ENCODE peak calls at places on chromosome 12, in four cellular contexts. Z, G, N and F are unnamed samples.

GRCh38 chr12:131102991-131103609 is 149.4 kb downstream of the ADGRD1 start:
- DNase-seq in N (no peak), Z (no peak), G (peak), F (no peak)

GRCh38 chr12:96368233-96368632 is 32.0 kb downstream of the CDK17 start:
- DNase-seq in Z (no peak), N (no peak), G (no peak), F (no peak)

GRCh38 chr12:47020211-47020821 is 59.1 kb upstream of the PCED1B start:
- DNase-seq in G (no peak), N (no peak), Z (no peak), F (no peak)

GRCh38 chr12:80778005-80778541 is 61.4 kb downstream of the MYF5 start:
- DNase-seq in G (no peak), Z (peak), N (peak), F (peak)

GRCh38 chr12:51536159-51536558 is 54.9 kb upstream of the SCN8A start:
- DNase-seq in G (no peak), Z (no peak), N (no peak), F (no peak)

GRCh38 chr12:7439579-7440505 is 4.1 kb downstream of the CD163L1 start:
- DNase-seq in G (peak), N (no peak), Z (no peak), F (peak)

GRCh38 chr12:66132408-66132807 is 1.9 kb upstream of the LLPH start:
- DNase-seq in G (no peak), N (peak), Z (no peak), F (no peak)

GRCh38 chr12:106290666-106291065 is 11.9 kb upstream of the TCP11L2 start:
- DNase-seq in N (no peak), G (no peak), Z (no peak), F (no peak)

GRCh38 chr12:28346567-28346966 is 156.3 kb downstream of the CCDC91 start:
- DNase-seq in N (no peak), G (no peak), Z (no peak), F (no peak)

GRCh38 chr12:4745249-4745648 is 25.0 kb downstream of the GALNT8 start:
- DNase-seq in N (no peak), G (no peak), Z (no peak), F (no peak)

GRCh38 chr12:128607606-128608005 is 216.2 kb downstream of the SLC15A4 start:
- DNase-seq in N (no peak), Z (no peak), G (no peak), F (no peak)

GRCh38 chr12:96194901-96195844 is 998 bp downstream of the ELK3 start:
- DNase-seq in Z (peak), N (no peak), G (peak), F (peak)

GRCh38 chr12:11729008-11729407 is 79.5 kb downstream of the ETV6 start:
- DNase-seq in Z (no peak), G (no peak), N (no peak), F (no peak)

GRCh38 chr12:95736631-95737030 is 53.9 kb downstream of the NTN4 start:
- DNase-seq in Z (no peak), G (no peak), N (no peak), F (no peak)

GRCh38 chr12:30884804-30885203 is 41.7 kb upstream of the TSPAN11 start:
- DNase-seq in Z (no peak), G (no peak), N (no peak), F (no peak)

GRCh38 chr12:107501681-107502080 is 183.9 kb upstream of the PWP1 start:
- DNase-seq in G (no peak), Z (no peak), N (no peak), F (no peak)

GRCh38 chr12:16389594-16389993 is 42.1 kb downstream of the MGST1 start:
- DNase-seq in N (no peak), G (no peak), Z (no peak), F (no peak)

GRCh38 chr12:10584415-10584814 is 29.0 kb downstream of the MAGOHB start:
- DNase-seq in N (no peak), G (no peak), Z (no peak), F (no peak)

GRCh38 chr12:127260959-127261358 is 1006.0 kb upstream of the TMEM132C start:
- DNase-seq in N (no peak), Z (no peak), G (no peak), F (no peak)

GRCh38 chr12:55072093-55072492 is 52.3 kb downstream of the NEUROD4 start:
- DNase-seq in G (peak), Z (no peak), N (peak), F (no peak)

GRCh38 chr12:108587826-108588225 is 10.1 kb downstream of the TMEM119 start:
- DNase-seq in G (no peak), Z (no peak), N (no peak), F (no peak)

GRCh38 chr12:71999795-72000194 is 61.1 kb downstream of the TPH2 start:
- DNase-seq in G (no peak), N (no peak), Z (no peak), F (no peak)

GRCh38 chr12:4900327-4900726 is 9.4 kb upstream of the KCNA1 start:
- DNase-seq in N (no peak), G (no peak), Z (no peak), F (no peak)

GRCh38 chr12:74747305-74747704 is 209.7 kb downstream of the ATXN7L3B start:
- DNase-seq in G (no peak), N (no peak), Z (no peak), F (no peak)

GRCh38 chr12:41419151-41419893 is 231.2 kb downstream of the PDZRN4 start:
- DNase-seq in Z (no peak), N (no peak), G (no peak), F (no peak)

GRCh38 chr12:33605776-33606175 is 166.2 kb upstream of the SYT10 start:
- DNase-seq in G (no peak), N (peak), Z (no peak), F (no peak)

GRCh38 chr12:111873113-111873512 is 31.1 kb downstream of the MAPKAPK5 start:
- DNase-seq in G (no peak), N (no peak), Z (no peak), F (no peak)

GRCh38 chr12:6226701-6227096 is 26.5 kb downstream of the CD9 start:
- DNase-seq in N (no peak), G (no peak), Z (no peak), F (no peak)

GRCh38 chr12:4742421-4742970 is 22.3 kb downstream of the GALNT8 start:
- DNase-seq in Z (no peak), N (no peak), G (no peak), F (no peak)

GRCh38 chr12:52372216-52373154 is 5.2 kb upstream of the KRT85 start:
- DNase-seq in N (peak), G (peak), Z (no peak), F (peak)

DNA sequence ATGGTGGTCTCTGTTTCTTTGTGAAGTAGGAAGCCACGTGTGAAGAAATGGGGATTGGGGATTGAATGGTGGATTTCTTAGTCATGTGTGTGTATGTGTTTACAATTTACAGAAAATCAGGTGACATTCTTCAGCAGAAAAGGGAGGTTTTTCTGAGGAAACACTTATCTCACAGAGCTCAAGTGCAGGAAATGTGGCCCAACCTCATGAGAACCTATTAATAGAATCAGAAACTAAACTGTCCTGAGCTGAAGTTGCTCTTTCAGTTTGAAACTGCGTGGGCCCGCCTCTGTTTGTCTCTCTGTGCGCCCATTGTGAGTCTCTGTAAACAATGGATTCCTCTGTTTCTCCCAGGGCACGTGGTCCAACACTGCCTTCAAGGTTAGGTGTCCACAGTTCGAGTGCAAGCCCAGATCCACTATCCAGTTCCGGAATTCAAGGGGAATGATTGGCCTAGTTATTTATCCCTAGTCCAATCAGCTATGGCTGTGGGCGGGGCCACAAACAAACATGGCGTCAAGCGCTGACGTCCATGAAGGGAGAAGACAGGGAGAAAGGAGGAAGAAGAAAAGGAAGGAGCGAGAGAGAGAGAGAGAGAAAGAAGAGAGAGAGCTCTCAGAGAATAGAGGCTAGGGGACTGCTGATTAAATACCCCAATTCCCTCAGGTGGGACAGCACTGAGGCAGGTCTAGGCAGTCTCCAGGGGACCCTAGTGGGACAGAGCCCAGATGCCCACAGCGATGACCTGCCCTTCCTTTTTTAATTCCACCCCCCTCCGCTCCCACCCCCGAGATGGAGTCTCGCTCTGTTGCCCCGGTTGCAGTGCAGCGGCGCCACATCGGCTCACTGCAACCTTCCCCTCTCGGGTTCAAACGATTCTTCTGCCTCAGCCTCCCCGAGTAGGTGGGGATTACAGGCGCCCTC is 31.4 kb upstream of the C12orf76 start:
- DNase-seq in Z (peak), G (no peak), N (peak), F (no peak)
- TF ChIP-seq SP1 in Z (peak), G (no peak), N (peak), F (no peak)

DNA sequence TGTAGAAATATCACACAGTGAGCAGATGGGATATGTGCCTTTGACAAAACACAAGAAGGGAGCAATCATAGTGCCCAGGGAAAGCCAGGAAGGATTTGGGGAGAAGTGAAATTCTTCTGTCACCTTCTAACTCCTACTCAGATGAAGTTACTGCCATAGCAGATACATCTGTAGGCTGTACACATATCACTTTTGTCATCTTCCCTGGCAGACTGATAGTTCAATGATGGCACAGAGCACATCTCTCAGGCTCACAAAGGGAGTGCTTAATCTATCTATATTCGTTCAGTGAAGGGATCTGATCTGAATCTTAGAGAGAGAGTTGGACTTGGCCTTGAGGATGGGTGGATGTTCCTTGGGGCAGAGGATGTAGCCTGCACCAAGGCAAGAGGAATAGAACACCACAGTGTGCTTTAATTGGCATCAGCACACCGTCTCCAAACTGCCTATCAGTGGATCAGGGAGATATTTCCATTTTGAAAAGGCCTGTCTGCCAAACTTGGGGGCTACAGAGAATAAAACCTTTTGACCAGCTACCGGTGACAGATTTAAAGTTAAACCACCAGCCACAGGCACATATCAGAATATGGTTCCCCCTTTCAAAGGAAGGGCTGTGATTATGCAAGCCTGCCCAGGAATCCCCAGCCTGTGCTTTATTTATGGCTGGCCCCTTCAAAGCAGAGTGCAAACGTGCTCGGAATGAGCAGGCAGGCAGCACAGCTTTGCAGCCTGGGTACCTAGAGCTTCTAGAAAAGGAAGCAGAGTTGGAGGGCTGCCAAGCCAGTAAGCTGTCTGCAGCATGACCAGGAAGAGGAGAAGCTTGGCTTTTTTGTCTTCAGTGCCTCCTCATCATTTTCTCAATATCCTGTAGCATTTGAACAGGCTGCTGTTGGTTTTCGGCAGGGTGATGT is 165.5 kb upstream of the DYRK2 start:
- DNase-seq in N (no peak), Z (peak), G (no peak), F (no peak)
- TF ChIP-seq SUZ12 in N (no peak), Z (no peak), G (no peak), F (no peak)

GRCh38 chr12:124740691-124741137 is 123.0 kb downstream of the SCARB1 start:
- DNase-seq in N (peak), G (no peak), Z (no peak), F (no peak)

GRCh38 chr12:124739953-124740561 is 123.6 kb downstream of the SCARB1 start:
- DNase-seq in N (no peak), Z (no peak), G (no peak), F (no peak)

GRCh38 chr12:124737772-124738635 is 125.7 kb downstream of the SCARB1 start:
- DNase-seq in N (no peak), Z (no peak), G (no peak), F (no peak)

GRCh38 chr12:124737040-124737419 is 126.6 kb downstream of the SCARB1 start:
- DNase-seq in Z (no peak), N (no peak), G (no peak), F (no peak)

GRCh38 chr12:124738636-124739467 is 124.8 kb downstream of the SCARB1 start:
- DNase-seq in N (peak), Z (no peak), G (no peak), F (no peak)
- TF ChIP-seq SP1 in N (no peak), Z (no peak), G (no peak), F (no peak)

DNA sequence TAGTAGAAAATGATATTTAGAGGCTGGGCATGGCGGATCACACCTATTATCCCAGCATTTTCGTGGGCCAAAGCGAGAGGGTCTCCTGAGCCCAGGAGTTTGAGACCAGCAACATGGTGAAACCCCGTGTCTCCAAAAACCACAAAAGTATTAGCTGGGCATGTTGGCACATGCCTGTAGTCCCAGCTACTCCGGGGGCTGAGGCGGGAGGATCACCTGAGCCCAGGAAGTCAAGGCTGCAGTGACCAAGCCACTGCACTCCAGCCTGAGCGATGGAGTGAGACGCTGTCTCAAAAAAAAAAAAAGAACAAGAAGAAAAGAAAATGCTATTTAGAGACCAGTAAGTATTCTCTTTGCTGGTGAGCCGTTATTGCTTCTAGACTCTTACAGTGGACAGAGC is 79.2 kb upstream of the MDM1 start:
- DNase-seq in G (no peak), N (no peak), Z (no peak), F (no peak)
- TF ChIP-seq SUZ12 in G (no peak), N (no peak), Z (no peak), F (no peak)

GRCh38 chr12:64387201-64387816 is 3.2 kb downstream of the C12orf56 start:
- DNase-seq in Z (no peak), G (no peak), N (no peak), F (no peak)

GRCh38 chr12:64385468-64385867 is 5.1 kb downstream of the C12orf56 start:
- DNase-seq in Z (no peak), G (no peak), N (no peak), F (no peak)

GRCh38 chr12:64390275-64390851 is at the start of gene C12orf56:
- DNase-seq in N (no peak), Z (no peak), G (no peak), F (no peak)

GRCh38 chr12:64392221-64392620 is 1.7 kb upstream of the C12orf56 start:
- DNase-seq in N (no peak), Z (no peak), G (no peak), F (peak)

GRCh38 chr12:64389154-64389553 is 1.4 kb downstream of the C12orf56 start:
- DNase-seq in G (no peak), Z (no peak), N (no peak), F (no peak)
- TF ChIP-seq SP1 in G (no peak), Z (no peak), N (no peak), F (no peak)

DNA sequence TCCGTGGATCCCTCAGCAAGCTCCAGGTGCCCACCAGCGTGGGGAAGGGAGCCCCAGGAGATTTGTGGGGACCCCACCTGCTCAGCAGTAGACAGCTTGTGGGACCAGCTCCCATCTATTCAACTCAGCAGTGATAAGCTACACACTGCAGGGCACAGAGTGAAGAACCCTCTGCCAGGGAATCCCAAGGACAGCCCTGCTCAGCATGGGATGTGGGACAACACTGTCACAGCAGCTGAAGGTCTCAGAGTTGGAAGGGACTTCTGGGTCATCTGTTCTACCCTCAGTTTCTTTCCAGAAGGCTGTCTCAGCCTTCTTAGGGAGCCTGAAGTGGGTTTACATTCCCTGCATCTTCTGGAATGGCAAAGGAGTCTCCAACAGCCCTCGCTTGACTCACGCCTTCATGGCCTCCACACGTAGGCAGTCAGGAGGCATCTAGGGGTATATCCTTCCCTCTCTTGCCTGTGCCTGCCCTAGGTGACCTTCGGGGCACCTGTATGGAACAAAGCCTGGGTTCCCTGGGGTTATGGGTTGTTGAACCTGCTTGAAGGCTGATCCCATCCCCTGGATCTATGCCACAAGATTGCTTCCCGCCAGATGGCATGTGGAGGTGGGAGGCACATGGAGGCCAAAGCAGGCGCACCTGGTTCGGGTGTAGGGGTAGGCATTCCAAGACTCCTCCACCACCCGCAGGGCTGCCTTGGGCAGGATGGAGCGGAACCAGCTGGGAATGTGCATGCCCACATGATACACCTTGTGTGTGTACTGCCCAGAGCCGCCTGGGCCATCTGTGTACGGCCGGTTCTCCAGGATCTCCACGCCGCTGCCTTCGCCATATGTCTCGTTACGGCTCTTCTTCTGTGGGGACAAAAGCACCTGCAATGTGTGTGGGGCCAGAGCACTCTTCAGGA is 33.0 kb downstream of the ARL6IP4 start:
- DNase-seq in Z (no peak), G (no peak), N (no peak), F (no peak)
- TF ChIP-seq SUZ12 in Z (no peak), G (no peak), N (no peak), F (no peak)

DNA sequence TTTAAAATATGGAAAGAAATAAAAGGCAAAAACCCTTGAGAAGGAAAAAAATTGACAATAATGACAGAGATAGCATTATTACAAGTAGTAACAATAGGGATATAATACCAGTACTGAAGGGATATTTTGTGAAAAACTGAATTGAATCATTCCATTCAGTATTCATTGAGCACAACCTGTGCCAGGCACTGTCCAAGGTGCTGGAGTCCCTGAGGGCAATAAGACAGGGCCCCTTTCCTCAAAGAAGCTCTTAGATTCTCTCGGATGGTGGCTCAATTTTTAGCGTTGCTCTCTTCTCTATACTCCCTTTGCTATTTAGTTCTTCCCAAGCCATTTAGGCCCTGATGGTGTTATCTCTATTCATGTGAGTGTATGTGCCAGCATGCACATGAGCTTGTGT is 34.3 kb upstream of the GAS2L3 start:
- DNase-seq in Z (no peak), G (peak), N (no peak), F (no peak)
- TF ChIP-seq SP1 in Z (no peak), G (no peak), N (no peak), F (no peak)

GRCh38 chr12:115771065-115771464 is 506.4 kb downstream of the MED13L start:
- DNase-seq in Z (no peak), N (peak), G (no peak), F (peak)
- TF ChIP-seq SUZ12 in Z (no peak), N (no peak), G (no peak), F (no peak)